ENCODE peak calls at places on chromosomes 4 and X, in eight cellular contexts. O, I, D, R, B, P, A and W are unnamed samples.

GRCh38 chr4:128757712-128758111 is 51.8 kb upstream of the JADE1 start:
- DNase-seq in O (no peak), I (peak; percentile 12), D (no peak), R (no peak), B (no peak), P (peak; percentile 3), A (peak; percentile 72), W (no peak)

GRCh38 chr4:107363137-107363536 is 327.0 kb upstream of the DKK2 start:
- DNase-seq in O (no peak), I (no peak), D (no peak), R (no peak), B (no peak), P (no peak), A (no peak), W (no peak)

GRCh38 chrX:54024350-54024749 is 19.9 kb downstream of the PHF8 start:
- DNase-seq in O (no peak), I (no peak), D (no peak), R (no peak), B (no peak), P (no peak), A (no peak), W (no peak)

GRCh38 chrX:40099046-40099968 is 1.5 kb upstream of the BCOR start:
- DNase-seq in O (no peak), I (peak; percentile 30), D (no peak), R (no peak), B (peak; percentile 41), P (no peak), A (peak; percentile 77), W (peak; percentile 91)

GRCh38 chrX:41308884-41309655 is 24.9 kb upstream of the DDX3X start:
- DNase-seq in O (no peak), I (no peak), D (no peak), R (no peak), B (no peak), P (peak; percentile 22), A (no peak), W (no peak)

GRCh38 chrX:70025464-70025863 is 24.3 kb downstream of the AWAT2 start:
- DNase-seq in O (no peak), I (no peak), D (no peak), R (no peak), B (no peak), P (no peak), A (no peak), W (no peak)

GRCh38 chr4:95742179-95742578 is 97.7 kb upstream of the PDHA2 start:
- DNase-seq in O (no peak), I (no peak), D (no peak), R (no peak), B (no peak), P (no peak), A (no peak), W (no peak)

GRCh38 chr4:18391370-18391728 is 369.8 kb upstream of the LCORL start:
- DNase-seq in O (no peak), I (no peak), D (no peak), R (no peak), B (no peak), P (no peak), A (no peak), W (no peak)

GRCh38 chr4:16111533-16111932 is 27.7 kb upstream of the PROM1 start:
- DNase-seq in O (no peak), I (no peak), D (no peak), R (no peak), B (no peak), P (no peak), A (no peak), W (no peak)

GRCh38 chrX:48961585-48962091 is 4.2 kb upstream of the OTUD5 start:
- DNase-seq in O (peak; percentile 5), I (no peak), D (no peak), R (no peak), B (no peak), P (no peak), A (no peak), W (no peak)

GRCh38 chr4:113684534-113685091 is 76.9 kb downstream of the CAMK2D start:
- DNase-seq in O (peak; percentile 57), I (peak; percentile 57), D (no peak), R (peak; percentile 10), B (no peak), P (peak; percentile 75), A (peak; percentile 86), W (no peak)

GRCh38 chrX:123206222-123206621 is 22.1 kb downstream of the GRIA3 start:
- DNase-seq in O (no peak), I (no peak), D (no peak), R (no peak), B (no peak), P (no peak), A (no peak), W (no peak)

GRCh38 chrX:103310592-103311400 is at the start of gene BEX2:
- DNase-seq in O (peak; percentile 31), I (peak; percentile 82), D (peak; percentile 90), R (peak; percentile 68), B (peak; percentile 72), P (no peak), A (peak; percentile 66), W (peak; percentile 93)

GRCh38 chr4:45004847-45005565 is 278.6 kb upstream of the GNPDA2 start:
- DNase-seq in O (no peak), I (no peak), D (no peak), R (no peak), B (no peak), P (no peak), A (no peak), W (no peak)

GRCh38 chrX:94662665-94663064 is 988.7 kb downstream of the FAM133A start:
- DNase-seq in O (no peak), I (no peak), D (no peak), R (no peak), B (no peak), P (no peak), A (no peak), W (no peak)